ENCODE peak calls at places on chromosome 18, in ten cellular contexts. One of them, this sample, is unnamed.
A peak's percentile ranks its signal among the peaks of the same experiment; 100 is the strongest.

GRCh38 chr18:50424877-50425690 is 50.2 kb downstream of the SKA1 start:
- DNase-seq in D341Med: no peak
- DNase-seq in activated CD4-positive, alpha-beta T cell treated with anti-CD3 and anti-CD28 coated beads for 48 hours: no peak
- DNase-seq in activated naive CD4-positive, alpha-beta T cell treated with anti-CD3 and anti-CD28 coated beads, Interleukin-2, amount 50 U/mL, for 72 hours: no peak
- DNase-seq in Calu3: no peak
- DNase-seq in activated CD4-positive, CD25-positive, alpha-beta regulatory T cell treated with anti-CD3 and anti-CD28 coated beads, Interleukin-2, amount 50 U/mL, for 72 hours: no peak
- DNase-seq in SIG-M5: no peak
- DNase-seq in AG04450: no peak
- DNase-seq in NCI-H345: no peak
- DNase-seq in RWPE1: no peak
- DNase-seq in this sample: no peak

GRCh38 chr18:73099759-73100158 is 232.0 kb upstream of the NETO1 start:
- DNase-seq in RWPE1: no peak
- DNase-seq in Calu3: no peak
- DNase-seq in activated CD4-positive, alpha-beta T cell treated with anti-CD3 and anti-CD28 coated beads for 48 hours: no peak
- DNase-seq in activated naive CD4-positive, alpha-beta T cell treated with anti-CD3 and anti-CD28 coated beads, Interleukin-2, amount 50 U/mL, for 72 hours: no peak
- DNase-seq in SIG-M5: no peak
- DNase-seq in AG04450: no peak
- DNase-seq in D341Med: no peak
- DNase-seq in NCI-H345: peak; percentile 8
- DNase-seq in activated CD4-positive, CD25-positive, alpha-beta regulatory T cell treated with anti-CD3 and anti-CD28 coated beads, Interleukin-2, amount 50 U/mL, for 72 hours: no peak
- DNase-seq in this sample: no peak

GRCh38 chr18:49690307-49690706 is 123.0 kb downstream of the ACAA2 start:
- DNase-seq in AG04450: peak; percentile 66
- DNase-seq in activated CD4-positive, alpha-beta T cell treated with anti-CD3 and anti-CD28 coated beads for 48 hours: no peak
- DNase-seq in NCI-H345: no peak
- DNase-seq in D341Med: no peak
- DNase-seq in activated naive CD4-positive, alpha-beta T cell treated with anti-CD3 and anti-CD28 coated beads, Interleukin-2, amount 50 U/mL, for 72 hours: no peak
- DNase-seq in SIG-M5: no peak
- DNase-seq in Calu3: no peak
- DNase-seq in activated CD4-positive, CD25-positive, alpha-beta regulatory T cell treated with anti-CD3 and anti-CD28 coated beads, Interleukin-2, amount 50 U/mL, for 72 hours: no peak
- DNase-seq in RWPE1: peak; percentile 21
- DNase-seq in this sample: no peak

GRCh38 chr18:34783485-34783884 is 73.4 kb downstream of the DTNA start:
- DNase-seq in Calu3: no peak
- DNase-seq in activated CD4-positive, alpha-beta T cell treated with anti-CD3 and anti-CD28 coated beads for 48 hours: no peak
- DNase-seq in SIG-M5: no peak
- DNase-seq in activated CD4-positive, CD25-positive, alpha-beta regulatory T cell treated with anti-CD3 and anti-CD28 coated beads, Interleukin-2, amount 50 U/mL, for 72 hours: no peak
- DNase-seq in activated naive CD4-positive, alpha-beta T cell treated with anti-CD3 and anti-CD28 coated beads, Interleukin-2, amount 50 U/mL, for 72 hours: no peak
- DNase-seq in AG04450: no peak
- DNase-seq in RWPE1: no peak
- DNase-seq in NCI-H345: no peak
- DNase-seq in D341Med: no peak
- DNase-seq in this sample: no peak

GRCh38 chr18:22032392-22032961 is 136.9 kb upstream of the GATA6 start:
- DNase-seq in D341Med: no peak
- DNase-seq in Calu3: peak; percentile 70
- DNase-seq in activated CD4-positive, CD25-positive, alpha-beta regulatory T cell treated with anti-CD3 and anti-CD28 coated beads, Interleukin-2, amount 50 U/mL, for 72 hours: no peak
- DNase-seq in NCI-H345: no peak
- DNase-seq in RWPE1: peak; percentile 94
- DNase-seq in activated CD4-positive, alpha-beta T cell treated with anti-CD3 and anti-CD28 coated beads for 48 hours: no peak
- DNase-seq in AG04450: peak; percentile 49
- DNase-seq in activated naive CD4-positive, alpha-beta T cell treated with anti-CD3 and anti-CD28 coated beads, Interleukin-2, amount 50 U/mL, for 72 hours: no peak
- DNase-seq in SIG-M5: no peak
- DNase-seq in this sample: no peak

GRCh38 chr18:9708882-9709877 is 1.1 kb downstream of the RAB31 start:
- DNase-seq in D341Med: peak; percentile 34
- DNase-seq in AG04450: no peak
- DNase-seq in Calu3: no peak
- DNase-seq in NCI-H345: no peak
- DNase-seq in SIG-M5: no peak
- DNase-seq in activated naive CD4-positive, alpha-beta T cell treated with anti-CD3 and anti-CD28 coated beads, Interleukin-2, amount 50 U/mL, for 72 hours: no peak
- DNase-seq in activated CD4-positive, CD25-positive, alpha-beta regulatory T cell treated with anti-CD3 and anti-CD28 coated beads, Interleukin-2, amount 50 U/mL, for 72 hours: no peak
- DNase-seq in activated CD4-positive, alpha-beta T cell treated with anti-CD3 and anti-CD28 coated beads for 48 hours: peak; percentile 20
- DNase-seq in RWPE1: no peak
- DNase-seq in this sample: no peak

GRCh38 chr18:57561728-57562423 is 24.6 kb downstream of the FECH start:
- DNase-seq in RWPE1: peak; percentile 31
- DNase-seq in activated CD4-positive, alpha-beta T cell treated with anti-CD3 and anti-CD28 coated beads for 48 hours: peak; percentile 10
- DNase-seq in AG04450: no peak
- DNase-seq in activated CD4-positive, CD25-positive, alpha-beta regulatory T cell treated with anti-CD3 and anti-CD28 coated beads, Interleukin-2, amount 50 U/mL, for 72 hours: no peak
- DNase-seq in activated naive CD4-positive, alpha-beta T cell treated with anti-CD3 and anti-CD28 coated beads, Interleukin-2, amount 50 U/mL, for 72 hours: peak; percentile 36
- DNase-seq in Calu3: peak; percentile 44
- DNase-seq in NCI-H345: peak; percentile 61
- DNase-seq in D341Med: peak; percentile 76
- DNase-seq in SIG-M5: no peak
- DNase-seq in this sample: no peak

GRCh38 chr18:8654482-8655451 is 45.5 kb downstream of the RAB12 start:
- DNase-seq in SIG-M5: no peak
- DNase-seq in RWPE1: peak; percentile 65
- DNase-seq in D341Med: no peak
- DNase-seq in activated CD4-positive, CD25-positive, alpha-beta regulatory T cell treated with anti-CD3 and anti-CD28 coated beads, Interleukin-2, amount 50 U/mL, for 72 hours: no peak
- DNase-seq in activated naive CD4-positive, alpha-beta T cell treated with anti-CD3 and anti-CD28 coated beads, Interleukin-2, amount 50 U/mL, for 72 hours: no peak
- DNase-seq in NCI-H345: peak; percentile 40
- DNase-seq in Calu3: no peak
- DNase-seq in activated CD4-positive, alpha-beta T cell treated with anti-CD3 and anti-CD28 coated beads for 48 hours: no peak
- DNase-seq in AG04450: no peak
- DNase-seq in this sample: no peak

GRCh38 chr18:50373531-50373930 is 1.3 kb upstream of the SKA1 start:
- DNase-seq in activated CD4-positive, alpha-beta T cell treated with anti-CD3 and anti-CD28 coated beads for 48 hours: no peak
- DNase-seq in NCI-H345: no peak
- DNase-seq in Calu3: no peak
- DNase-seq in activated naive CD4-positive, alpha-beta T cell treated with anti-CD3 and anti-CD28 coated beads, Interleukin-2, amount 50 U/mL, for 72 hours: no peak
- DNase-seq in AG04450: no peak
- DNase-seq in SIG-M5: no peak
- DNase-seq in activated CD4-positive, CD25-positive, alpha-beta regulatory T cell treated with anti-CD3 and anti-CD28 coated beads, Interleukin-2, amount 50 U/mL, for 72 hours: no peak
- DNase-seq in RWPE1: no peak
- DNase-seq in D341Med: no peak
- DNase-seq in this sample: no peak

GRCh38 chr18:27605107-27605834 is 420.2 kb upstream of the CHST9 start:
- DNase-seq in AG04450: peak; percentile 36
- DNase-seq in activated CD4-positive, alpha-beta T cell treated with anti-CD3 and anti-CD28 coated beads for 48 hours: peak; percentile 17
- DNase-seq in activated naive CD4-positive, alpha-beta T cell treated with anti-CD3 and anti-CD28 coated beads, Interleukin-2, amount 50 U/mL, for 72 hours: peak; percentile 18
- DNase-seq in RWPE1: peak; percentile 35
- DNase-seq in D341Med: peak; percentile 75
- DNase-seq in Calu3: peak; percentile 67
- DNase-seq in activated CD4-positive, CD25-positive, alpha-beta regulatory T cell treated with anti-CD3 and anti-CD28 coated beads, Interleukin-2, amount 50 U/mL, for 72 hours: no peak
- DNase-seq in SIG-M5: no peak
- DNase-seq in NCI-H345: peak; percentile 83
- DNase-seq in this sample: peak; percentile 18

GRCh38 chr18:79603321-79604204 is 76.0 kb upstream of the CTDP1 start:
- DNase-seq in activated naive CD4-positive, alpha-beta T cell treated with anti-CD3 and anti-CD28 coated beads, Interleukin-2, amount 50 U/mL, for 72 hours: no peak
- DNase-seq in NCI-H345: no peak
- DNase-seq in RWPE1: no peak
- DNase-seq in Calu3: no peak
- DNase-seq in AG04450: no peak
- DNase-seq in SIG-M5: no peak
- DNase-seq in D341Med: no peak
- DNase-seq in activated CD4-positive, alpha-beta T cell treated with anti-CD3 and anti-CD28 coated beads for 48 hours: no peak
- DNase-seq in activated CD4-positive, CD25-positive, alpha-beta regulatory T cell treated with anti-CD3 and anti-CD28 coated beads, Interleukin-2, amount 50 U/mL, for 72 hours: no peak
- DNase-seq in this sample: no peak

GRCh38 chr18:42413870-42414269 is 458.8 kb downstream of the PIK3C3 start:
- DNase-seq in Calu3: no peak
- DNase-seq in D341Med: no peak
- DNase-seq in activated CD4-positive, alpha-beta T cell treated with anti-CD3 and anti-CD28 coated beads for 48 hours: no peak
- DNase-seq in NCI-H345: no peak
- DNase-seq in SIG-M5: no peak
- DNase-seq in activated naive CD4-positive, alpha-beta T cell treated with anti-CD3 and anti-CD28 coated beads, Interleukin-2, amount 50 U/mL, for 72 hours: no peak
- DNase-seq in RWPE1: no peak
- DNase-seq in activated CD4-positive, CD25-positive, alpha-beta regulatory T cell treated with anti-CD3 and anti-CD28 coated beads, Interleukin-2, amount 50 U/mL, for 72 hours: no peak
- DNase-seq in AG04450: no peak
- DNase-seq in this sample: no peak

GRCh38 chr18:43526436-43527150 is 249.3 kb upstream of the SYT4 start:
- DNase-seq in AG04450: no peak
- DNase-seq in D341Med: no peak
- DNase-seq in SIG-M5: no peak
- DNase-seq in activated CD4-positive, alpha-beta T cell treated with anti-CD3 and anti-CD28 coated beads for 48 hours: no peak
- DNase-seq in NCI-H345: no peak
- DNase-seq in RWPE1: no peak
- DNase-seq in activated naive CD4-positive, alpha-beta T cell treated with anti-CD3 and anti-CD28 coated beads, Interleukin-2, amount 50 U/mL, for 72 hours: no peak
- DNase-seq in activated CD4-positive, CD25-positive, alpha-beta regulatory T cell treated with anti-CD3 and anti-CD28 coated beads, Interleukin-2, amount 50 U/mL, for 72 hours: no peak
- DNase-seq in Calu3: no peak
- DNase-seq in this sample: no peak

GRCh38 chr18:30765247-30765646 is 277.3 kb downstream of the DSC3 start:
- DNase-seq in D341Med: no peak
- DNase-seq in activated naive CD4-positive, alpha-beta T cell treated with anti-CD3 and anti-CD28 coated beads, Interleukin-2, amount 50 U/mL, for 72 hours: no peak
- DNase-seq in AG04450: no peak
- DNase-seq in RWPE1: no peak
- DNase-seq in activated CD4-positive, alpha-beta T cell treated with anti-CD3 and anti-CD28 coated beads for 48 hours: no peak
- DNase-seq in NCI-H345: no peak
- DNase-seq in SIG-M5: no peak
- DNase-seq in Calu3: no peak
- DNase-seq in activated CD4-positive, CD25-positive, alpha-beta regulatory T cell treated with anti-CD3 and anti-CD28 coated beads, Interleukin-2, amount 50 U/mL, for 72 hours: no peak
- DNase-seq in this sample: no peak

This sample was measured in C1 segment of cervical spinal cord.